ENCODE peak calls at places on chromosomes 1 and 21, in four cellular contexts. H is DMS153, P is GM10248, K is foreskin fibroblast. U is an unnamed sample.
A peak's percentile ranks its signal among the peaks of the same experiment; 100 is the strongest.

GRCh38 chr1:221845650-221846371 is 103.9 kb upstream of the DUSP10 start:
- DNase-seq in H (peak; percentile 82), P (no peak), K (no peak), U (no peak)

GRCh38 chr1:62425041-62425440 is 11.8 kb upstream of the USP1 start:
- DNase-seq in H (no peak), P (no peak), K (no peak), U (no peak)

GRCh38 chr1:45518910-45519309 is 2.8 kb downstream of the PRDX1 start:
- DNase-seq in H (no peak), P (no peak), K (no peak), U (no peak)

GRCh38 chr1:32907435-32907834 is 6.2 kb upstream of the TMEM54 start:
- DNase-seq in H (no peak), P (no peak), K (peak; percentile 30), U (no peak)

GRCh38 chr1:117167402-117167801 is 43.3 kb downstream of the VTCN1 start:
- DNase-seq in H (no peak), P (no peak), K (no peak), U (no peak)

GRCh38 chr1:2412395-2412772 is at the start of gene PEX10:
- DNase-seq in H (peak; percentile 97), P (peak; percentile 99), K (peak; percentile 95), U (peak; percentile 98)

GRCh38 chr1:11301593-11301992 is 28.6 kb downstream of the UBIAD1 start:
- DNase-seq in H (peak; percentile 22), P (no peak), K (no peak), U (no peak)

GRCh38 chr1:12541274-12542137 is 76.5 kb downstream of the DHRS3 start:
- DNase-seq in H (no peak), P (no peak), K (no peak), U (no peak)

GRCh38 chr1:59833022-59833421 is 18.3 kb downstream of the HOOK1 start:
- DNase-seq in H (no peak), P (no peak), K (no peak), U (no peak)

GRCh38 chr1:32249831-32250525 is 1.1 kb upstream of the LCK start:
- DNase-seq in H (no peak), P (peak; percentile 86), K (no peak), U (peak; percentile 88)

GRCh38 chr1:24536391-24536840 is 19.5 kb upstream of the NCMAP start:
- DNase-seq in H (no peak), P (peak; percentile 62), K (no peak), U (peak; percentile 52)

GRCh38 chr1:84896279-84896678 is 3.3 kb upstream of the LPAR3 start:
- DNase-seq in H (no peak), P (no peak), K (no peak), U (no peak)

GRCh38 chr1:210376836-210377377 is 48.2 kb downstream of the HHAT start:
- DNase-seq in H (no peak), P (no peak), K (no peak), U (no peak)

GRCh38 chr1:155844860-155845259 is 12.2 kb downstream of the GON4L start:
- DNase-seq in H (no peak), P (no peak), K (no peak), U (no peak)

GRCh38 chr1:8821084-8821483 is 3.6 kb upstream of the RERE start:
- DNase-seq in H (no peak), P (no peak), K (no peak), U (no peak)

GRCh38 chr1:232868793-232869491 is 63.7 kb downstream of the MAP10 start:
- DNase-seq in H (peak; percentile 20), P (no peak), K (peak; percentile 60), U (no peak)

GRCh38 chr1:12251442-12251841 is 21.6 kb downstream of the VPS13D start:
- DNase-seq in H (no peak), P (no peak), K (peak; percentile 35), U (no peak)

GRCh38 chr1:92043621-92044020 is 13.8 kb downstream of the EPHX4 start:
- DNase-seq in H (no peak), P (no peak), K (no peak), U (no peak)

GRCh38 chr1:54397090-54397591 is 9.1 kb downstream of the SSBP3 start:
- DNase-seq in H (no peak), P (no peak), K (no peak), U (no peak)

GRCh38 chr21:41678944-41679343 is 87.9 kb downstream of the RIPK4 start:
- DNase-seq in H (peak; percentile 94), P (no peak), K (peak; percentile 86), U (no peak)

GRCh38 chr1:60978421-60979357 is 103.7 kb upstream of the NFIA start:
- DNase-seq in H (no peak), P (peak; percentile 27), K (no peak), U (peak; percentile 13)

GRCh38 chr1:109979489-109980091 is 5.0 kb upstream of the AHCYL1 start:
- DNase-seq in H (no peak), P (no peak), K (peak; percentile 88), U (no peak)

GRCh38 chr1:1137256-1138045 is 21.6 kb upstream of the C1orf159 start:
- DNase-seq in H (peak; percentile 44), P (peak; percentile 89), K (no peak), U (peak; percentile 78)

GRCh38 chr1:91124989-91125417 is 103.2 kb upstream of the ZNF644 start:
- DNase-seq in H (no peak), P (no peak), K (no peak), U (peak; percentile 15)

GRCh38 chr1:71228727-71229371 is 148.0 kb upstream of the ZRANB2 start:
- DNase-seq in H (no peak), P (no peak), K (no peak), U (no peak)

GRCh38 chr1:221840511-221841243 is 98.8 kb upstream of the DUSP10 start:
- DNase-seq in H (peak; percentile 28), P (no peak), K (no peak), U (peak; percentile 47)

GRCh38 chr1:184947497-184948256 is 26.6 kb downstream of the NIBAN1 start:
- DNase-seq in H (no peak), P (no peak), K (no peak), U (no peak)

GRCh38 chr1:32701951-32702598 is 495 bp downstream of the SYNC start:
- DNase-seq in H (no peak), P (no peak), K (no peak), U (no peak)

GRCh38 chr1:2449636-2450454 is 26.2 kb upstream of the PLCH2 start:
- DNase-seq in H (no peak), P (no peak), K (no peak), U (no peak)

GRCh38 chr1:40986929-40987328 is 7.4 kb downstream of the CTPS1 start:
- DNase-seq in H (no peak), P (no peak), K (peak; percentile 68), U (no peak)

GRCh38 chr1:10960954-10961833 is 51.3 kb upstream of the TARDBP start:
- DNase-seq in H (peak; percentile 92), P (peak; percentile 88), K (peak; percentile 35), U (peak; percentile 71)

GRCh38 chr1:66684353-66684752 is 67.9 kb upstream of the DYNLT5 start:
- DNase-seq in H (no peak), P (no peak), K (no peak), U (no peak)

GRCh38 chr1:182781849-182782586 is 7.6 kb upstream of the NPL start:
- DNase-seq in H (peak; percentile 83), P (peak; percentile 59), K (peak; percentile 24), U (peak; percentile 35)

GRCh38 chr21:28513450-28513849 is 479.2 kb downstream of the LTN1 start:
- DNase-seq in H (no peak), P (no peak), K (no peak), U (no peak)

GRCh38 chr21:45154511-45155508 is 80.4 kb downstream of the ADARB1 start:
- DNase-seq in H (peak; percentile 12), P (no peak), K (peak; percentile 28), U (no peak)